ENCODE peak calls at places on chromosomes 11 and 22, in eight cellular contexts. K is psoas muscle; X is stomach; N is tibial artery; Z is PC-3; H is naive thymus-derived CD4-positive, alpha-beta T cell; C is lung; Y is Peyer's patch. U is an unnamed sample.

GRCh38 chr11:85970593-85970992 is 98.3 kb downstream of the PICALM start:
- DNase-seq in K (no peak), X (no peak), N (no peak), Z (no peak), H (no peak), C (no peak), Y (no peak), U (no peak)

GRCh38 chr11:115687934-115688333 is 183.7 kb upstream of the CADM1 start:
- DNase-seq in K (no peak), X (no peak), N (no peak), Z (no peak), H (no peak), C (no peak), Y (no peak), U (no peak)

GRCh38 chr11:70568504-70569172 is 170.3 kb downstream of the CTTN start:
- DNase-seq in K (peak), X (no peak), N (peak), Z (no peak), H (no peak), C (no peak), Y (peak), U (peak)

GRCh38 chr11:19498986-19499669 is 213.5 kb upstream of the NAV2 start:
- DNase-seq in K (no peak), X (no peak), N (no peak), Z (no peak), H (no peak), C (no peak), Y (no peak), U (no peak)

GRCh38 chr11:45085657-45086501 is 60.6 kb upstream of the PRDM11 start:
- DNase-seq in K (no peak), X (no peak), N (no peak), Z (no peak), H (no peak), C (no peak), Y (no peak), U (no peak)

GRCh38 chr11:105588001-105588400 is 21.9 kb upstream of the GRIA4 start:
- DNase-seq in K (no peak), X (no peak), N (no peak), Z (peak), H (no peak), C (no peak), Y (no peak), U (no peak)

GRCh38 chr22:27490080-27490479 is 311.5 kb downstream of the MN1 start:
- DNase-seq in K (no peak), X (no peak), N (no peak), Z (no peak), H (no peak), C (no peak), Y (no peak), U (no peak)

GRCh38 chr11:118224512-118225180 is at the start of gene JAML:
- DNase-seq in K (no peak), X (peak), N (no peak), Z (no peak), H (peak), C (no peak), Y (peak), U (no peak)

GRCh38 chr11:107675902-107676301 is 36.0 kb downstream of the SLN start:
- DNase-seq in K (no peak), X (no peak), N (no peak), Z (no peak), H (no peak), C (no peak), Y (no peak), U (no peak)

GRCh38 chr11:3042496-3043314 is 14.5 kb downstream of the CARS1 start:
- DNase-seq in K (peak), X (no peak), N (peak), Z (no peak), H (no peak), C (no peak), Y (no peak), U (peak)

GRCh38 chr11:30868495-30869130 is 282.5 kb upstream of the MPPED2 start:
- DNase-seq in K (no peak), X (no peak), N (no peak), Z (no peak), H (no peak), C (no peak), Y (no peak), U (no peak)

GRCh38 chr22:18050065-18050464 is 25.7 kb upstream of the MICAL3 start:
- DNase-seq in K (no peak), X (no peak), N (no peak), Z (no peak), H (no peak), C (no peak), Y (no peak), U (no peak)

GRCh38 chr22:25081409-25081824 is 118.2 kb upstream of the CRYBB3 start:
- DNase-seq in K (no peak), X (peak), N (no peak), Z (peak), H (peak), C (no peak), Y (peak), U (no peak)

GRCh38 chr22:40019681-40020080 is 24.9 kb downstream of the FAM83F start:
- DNase-seq in K (no peak), X (no peak), N (no peak), Z (no peak), H (no peak), C (no peak), Y (no peak), U (no peak)

GRCh38 chr11:1830500-1831223 is 4.1 kb upstream of the SYT8 start:
- DNase-seq in K (no peak), X (peak), N (no peak), Z (no peak), H (no peak), C (peak), Y (peak), U (no peak)

GRCh38 chr11:12674936-12675696 is 895 bp downstream of the TEAD1 start:
- DNase-seq in K (peak), X (peak), N (peak), Z (no peak), H (peak), C (no peak), Y (peak), U (peak)

DNA sequence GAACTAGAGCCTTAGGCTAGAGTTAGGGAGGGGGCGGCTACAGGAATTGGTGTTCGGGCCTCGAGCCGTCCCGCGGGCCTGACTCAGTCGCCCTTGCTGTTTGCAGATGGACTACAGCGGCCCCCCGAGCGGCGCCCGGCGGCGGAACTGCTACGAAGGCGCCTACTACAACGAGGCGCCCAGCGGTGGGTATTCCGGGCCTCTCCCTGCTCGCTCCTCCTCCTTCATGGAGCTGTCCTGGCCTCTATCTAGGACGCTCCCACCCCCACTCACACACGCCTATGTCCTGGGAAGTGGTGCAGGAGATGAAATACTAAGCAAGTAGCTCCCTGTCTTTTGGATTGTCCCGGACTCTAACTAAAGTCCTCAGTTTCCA is 1.4 kb downstream of the MYOD1 start:
- DNase-seq in K (peak), X (no peak), N (no peak), Z (no peak), H (no peak), C (no peak), Y (no peak), U (no peak)
- H3K4me3 ChIP-seq in K (peak), X (no peak), N (no peak), Z (no peak), H (no peak), C (no peak), Y (no peak), U (peak)

GRCh38 chr22:23202812-23203451 is 22.6 kb downstream of the BCR start:
- DNase-seq in K (no peak), X (no peak), N (no peak), Z (no peak), H (no peak), C (no peak), Y (no peak), U (no peak)

GRCh38 chr22:23205330-23205729 is 25.0 kb downstream of the BCR start:
- DNase-seq in K (no peak), X (no peak), N (no peak), Z (no peak), H (no peak), C (no peak), Y (no peak), U (peak)

GRCh38 chr22:23204125-23204488 is 23.8 kb downstream of the BCR start:
- DNase-seq in K (no peak), X (no peak), N (peak), Z (no peak), H (no peak), C (no peak), Y (no peak), U (no peak)

GRCh38 chr22:23204541-23205157 is 24.3 kb downstream of the BCR start:
- DNase-seq in K (peak), X (peak), N (peak), Z (no peak), H (no peak), C (peak), Y (no peak), U (peak)

GRCh38 chr22:23203452-23204124 is 23.3 kb downstream of the BCR start:
- DNase-seq in K (no peak), X (no peak), N (no peak), Z (no peak), H (no peak), C (no peak), Y (no peak), U (no peak)
- H3K27ac ChIP-seq in K (no peak), X (peak), N (peak), Z (no peak), H (no peak), C (no peak), Y (no peak), U (peak)

DNA sequence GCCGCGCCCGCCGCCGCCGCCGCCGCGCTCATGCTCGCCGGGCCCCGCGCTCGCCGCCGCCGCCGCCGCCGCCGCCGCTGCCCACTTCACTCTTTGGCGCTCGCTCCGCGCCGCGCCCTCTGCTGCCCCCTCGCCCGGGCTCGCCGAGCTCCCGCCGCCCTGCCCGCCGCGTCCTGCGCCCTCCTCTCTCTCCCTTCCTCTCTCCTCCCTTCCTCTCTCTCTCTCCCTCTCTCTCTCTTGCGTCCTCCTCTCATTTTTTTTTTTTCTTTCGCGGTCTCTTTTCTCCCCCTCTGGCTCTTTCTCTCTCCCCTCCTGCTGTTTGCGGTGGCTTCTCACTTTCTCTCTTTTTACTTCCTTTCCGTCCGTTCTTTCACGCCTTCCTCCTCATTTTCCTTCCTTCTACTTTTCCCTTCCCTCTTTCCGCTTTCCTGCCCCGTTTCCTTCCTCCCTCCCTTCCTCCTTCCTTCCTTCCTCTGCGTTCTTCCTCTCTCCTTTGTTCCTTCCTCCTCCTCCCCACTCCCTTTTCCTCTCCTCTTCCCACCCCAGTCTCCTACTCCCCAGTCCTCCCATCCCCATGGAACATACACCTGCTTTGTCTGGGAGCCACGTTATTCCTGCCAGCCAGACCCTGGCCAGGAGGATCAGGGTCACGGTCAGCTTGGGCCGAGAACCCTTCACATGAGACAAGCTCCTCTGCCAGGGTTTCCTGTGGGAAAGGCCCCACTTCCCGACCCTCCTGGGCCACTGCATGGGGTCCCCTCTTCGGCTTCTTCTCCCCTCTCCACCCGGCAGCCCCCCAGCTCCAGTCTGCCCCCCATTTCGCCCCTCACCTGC is 19.3 kb upstream of the SHISAL1 start:
- DNase-seq in K (no peak), X (no peak), N (no peak), Z (peak), H (no peak), C (no peak), Y (no peak), U (peak)
- H3K4me3 ChIP-seq in K (peak), X (peak), N (peak), Z (peak), H (no peak), C (no peak), Y (no peak), U (peak)

DNA sequence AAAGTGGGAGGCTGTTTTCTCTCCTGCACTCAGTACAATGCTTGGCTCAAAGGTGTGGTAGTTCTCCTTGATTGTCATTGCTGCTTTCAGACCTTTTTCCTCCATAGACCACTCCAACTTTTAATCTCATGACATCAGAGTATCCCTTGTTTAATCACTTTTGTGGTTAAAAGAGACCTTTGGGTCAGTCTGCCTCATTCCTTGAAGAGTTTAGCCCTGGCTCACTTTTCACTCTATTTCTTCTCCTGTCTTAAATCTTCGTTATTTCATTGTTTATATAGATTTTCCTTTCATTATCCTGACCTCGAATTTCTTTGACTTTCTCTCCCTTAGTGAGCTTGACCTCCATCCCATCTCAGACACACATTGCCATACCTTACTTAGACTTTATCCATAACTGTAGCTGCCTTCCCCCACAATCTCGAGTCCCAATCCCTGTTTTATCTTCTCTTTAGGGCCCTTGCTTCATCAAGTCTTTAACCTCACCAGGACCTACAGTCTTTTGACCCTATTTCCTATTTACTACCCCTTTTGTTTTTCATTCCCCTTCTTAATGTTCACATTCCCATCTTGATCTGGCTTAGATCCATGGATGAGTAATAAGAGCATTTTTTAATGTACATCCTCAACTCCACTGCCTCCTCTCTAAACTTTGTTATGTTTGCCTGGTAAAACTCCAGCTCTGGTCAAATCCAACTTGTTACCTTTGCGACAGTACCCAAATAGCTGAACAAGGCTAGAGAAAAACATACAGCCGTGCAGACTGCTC is 9.5 kb downstream of the ATXN10 start:
- DNase-seq in K (no peak), X (no peak), N (no peak), Z (peak), H (no peak), C (no peak), Y (no peak), U (no peak)
- H3K27ac ChIP-seq in K (no peak), X (no peak), N (no peak), Z (peak), H (no peak), C (no peak), Y (no peak), U (no peak)